ENCODE peak calls at places on chromosomes 3 and 15, in ten cellular contexts. E is RWPE2, K is cardiac fibroblast, X is DND-41, F is mucosa of descending colon, L is endodermal cell, Q is spleen, H is OCI-LY7, Z is GM23248, T is fibroblast of lung. I is an unnamed sample.
A peak's percentile ranks its signal among the peaks of the same experiment; 100 is the strongest.

GRCh38 chr15:27025411-27026051 is 54.5 kb downstream of the GABRG3 start:
- DNase-seq in E (no peak), K (no peak), X (no peak), F (no peak), L (no peak), Q (no peak), H (no peak), Z (no peak), T (no peak), I (no peak)

GRCh38 chr15:33209575-33210519 is 15.3 kb upstream of the FMN1 start:
- DNase-seq in E (no peak), K (no peak), X (no peak), F (no peak), L (no peak), Q (no peak), H (peak; percentile 28), Z (no peak), T (no peak), I (no peak)

GRCh38 chr3:178456942-178457341 is 79.3 kb upstream of the KCNMB2 start:
- DNase-seq in E (no peak), K (no peak), X (no peak), F (no peak), L (no peak), Q (no peak), H (no peak), Z (no peak), T (no peak), I (no peak)

GRCh38 chr3:21979706-21980105 is 228.7 kb upstream of the ZNF385D start:
- DNase-seq in E (no peak), K (peak; percentile 80), X (no peak), F (no peak), L (no peak), Q (no peak), H (no peak), Z (peak; percentile 9), T (peak; percentile 79), I (peak; percentile 12)

GRCh38 chr3:193149998-193150397 is 91.0 kb upstream of the PLAAT1 start:
- DNase-seq in E (no peak), K (no peak), X (no peak), F (no peak), L (no peak), Q (no peak), H (no peak), Z (no peak), T (no peak), I (no peak)

GRCh38 chr15:43934480-43934879 is 107.7 kb downstream of the WDR76 start:
- DNase-seq in E (peak; percentile 29), K (no peak), X (no peak), F (no peak), L (no peak), Q (no peak), H (no peak), Z (peak; percentile 65), T (peak; percentile 34), I (no peak)

GRCh38 chr3:27031476-27031875 is 337.7 kb downstream of the NEK10 start:
- DNase-seq in E (no peak), K (no peak), X (no peak), F (no peak), L (no peak), Q (no peak), H (no peak), Z (no peak), T (no peak), I (no peak)

GRCh38 chr15:88792342-88793282 is 10.6 kb upstream of the ACAN start:
- DNase-seq in E (peak; percentile 52), K (no peak), X (no peak), F (no peak), L (peak; percentile 71), Q (no peak), H (no peak), Z (no peak), T (no peak), I (no peak)

GRCh38 chr3:155308831-155309230 is 15.3 kb upstream of the STRIT1 start:
- DNase-seq in E (no peak), K (peak; percentile 36), X (no peak), F (no peak), L (no peak), Q (no peak), H (no peak), Z (peak; percentile 46), T (peak; percentile 34), I (peak; percentile 78)

GRCh38 chr3:157279237-157279636 is 119.3 kb upstream of the CCNL1 start:
- DNase-seq in E (no peak), K (no peak), X (no peak), F (no peak), L (no peak), Q (no peak), H (no peak), Z (no peak), T (no peak), I (no peak)

GRCh38 chr3:157275832-157276231 is 115.9 kb upstream of the CCNL1 start:
- DNase-seq in E (no peak), K (no peak), X (no peak), F (no peak), L (no peak), Q (no peak), H (no peak), Z (no peak), T (no peak), I (no peak)

GRCh38 chr3:157276801-157277200 is 116.9 kb upstream of the CCNL1 start:
- DNase-seq in E (no peak), K (no peak), X (no peak), F (no peak), L (no peak), Q (no peak), H (no peak), Z (no peak), T (no peak), I (no peak)

GRCh38 chr3:157271283-157271882 is 111.4 kb upstream of the CCNL1 start:
- DNase-seq in E (no peak), K (no peak), X (no peak), F (no peak), L (no peak), Q (no peak), H (no peak), Z (no peak), T (no peak), I (no peak)

GRCh38 chr3:157274644-157275137 is 114.7 kb upstream of the CCNL1 start:
- DNase-seq in E (no peak), K (peak; percentile 76), X (no peak), F (no peak), L (peak; percentile 49), Q (no peak), H (no peak), Z (peak; percentile 44), T (no peak), I (no peak)
- H3K4me3 ChIP-seq in E (no peak overlapping the region), K (no peak overlapping the region), X (no peak overlapping the region), F (no peak overlapping the region), L (no peak overlapping the region), Q (no peak overlapping the region), H (no peak overlapping the region), Z (no peak overlapping the region), T (no peak overlapping the region), I (no peak overlapping the region)

DNA sequence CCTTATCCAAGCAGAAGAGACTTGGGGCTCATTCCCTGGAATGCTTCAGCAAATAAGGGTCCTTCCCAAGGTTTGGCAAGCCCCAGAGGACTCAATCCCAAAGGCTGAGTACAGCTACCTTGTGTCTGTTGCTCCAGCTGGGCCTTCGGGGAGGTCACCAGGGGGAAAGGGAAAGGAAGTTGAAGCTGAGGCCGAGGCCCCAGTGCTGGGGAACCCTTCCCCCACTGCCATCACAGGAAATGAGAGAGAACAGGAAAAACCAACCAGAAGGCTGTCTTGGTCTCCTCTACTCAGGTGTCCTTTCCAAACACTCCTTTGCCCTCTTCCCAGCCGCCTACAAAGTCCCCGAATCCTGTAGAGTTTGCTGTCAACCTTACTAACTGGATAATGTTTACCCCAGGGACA is 5.7 kb downstream of the CSRNP1 start:
- DNase-seq in E (no peak), K (peak; percentile 72), X (peak; percentile 77), F (peak; percentile 51), L (peak; percentile 72), Q (peak; percentile 90), H (peak; percentile 79), Z (peak; percentile 49), T (peak; percentile 48), I (peak; percentile 51)
- H3K4me3 ChIP-seq in E (no peak overlapping the region), K (peak overlapping the region; percentile 18), X (no peak overlapping the region), F (no peak overlapping the region), L (no peak overlapping the region), Q (peak overlapping the region; percentile 10), H (peak overlapping the region; percentile 79), Z (peak overlapping the region; percentile 48), T (no peak overlapping the region), I (no peak overlapping the region)

DNA sequence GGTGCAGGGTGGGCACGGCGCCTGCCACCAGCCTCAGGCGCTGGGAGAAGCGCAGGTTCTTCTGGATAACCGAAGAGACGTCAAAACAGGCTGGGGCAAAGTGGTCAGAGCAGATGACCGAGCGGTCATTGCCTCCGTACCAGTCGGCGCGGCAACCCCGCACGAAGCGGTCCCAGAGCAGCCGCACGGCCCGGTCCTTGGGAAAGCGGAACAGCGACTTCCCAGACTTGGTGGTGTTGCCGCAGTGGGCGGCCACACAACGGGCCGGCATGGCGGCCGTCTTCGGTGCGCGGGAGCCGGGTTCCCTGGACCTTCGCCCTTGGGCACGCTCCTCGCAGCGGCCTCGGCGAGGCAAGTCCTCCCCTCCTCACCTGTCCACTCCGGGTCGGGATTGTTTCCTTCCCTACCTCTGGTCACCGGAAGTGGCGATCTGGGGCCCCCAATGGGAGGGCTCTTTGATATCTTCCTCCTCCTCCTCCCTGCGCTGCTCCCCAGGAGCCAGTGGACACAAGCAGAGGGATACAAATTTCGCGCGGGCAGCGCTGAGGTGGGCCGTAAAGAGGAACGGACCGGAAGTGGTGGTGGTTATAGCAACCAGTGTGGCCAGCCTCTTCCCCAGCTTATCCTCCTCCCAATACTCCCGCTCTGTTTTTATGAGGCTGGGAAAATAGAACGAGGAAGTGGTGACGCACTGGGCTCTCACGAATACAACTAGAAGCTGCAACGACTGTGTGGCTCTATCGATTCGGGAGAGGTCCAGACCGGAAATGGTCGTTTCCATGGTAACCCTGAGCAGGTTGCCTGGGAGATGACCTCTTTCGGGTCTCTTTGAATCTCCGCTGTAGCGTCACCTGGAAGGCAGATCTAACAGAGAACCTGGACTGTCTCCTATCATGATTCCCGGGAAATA is at the start of the genes LRRC49 and THAP10:
- DNase-seq in E (peak; percentile 98), K (peak; percentile 98), X (no peak), F (peak; percentile 84), L (peak; percentile 94), Q (peak; percentile 81), H (peak; percentile 23), Z (peak; percentile 96), T (peak; percentile 95), I (peak; percentile 98)
- H3K4me3 ChIP-seq in E (peak within 1 kb of the TSS; percentile 70), K (peak within 1 kb of the TSS; percentile 83), X (no peak within 1 kb of the TSS), F (peak within 1 kb of the TSS; percentile 33), L (peak within 1 kb of the TSS; percentile 97), Q (peak within 1 kb of the TSS; percentile 71), H (peak within 1 kb of the TSS; percentile 43), Z (peak within 1 kb of the TSS; percentile 92), T (peak within 1 kb of the TSS; percentile 84), I (peak within 1 kb of the TSS; percentile 98)

DNA sequence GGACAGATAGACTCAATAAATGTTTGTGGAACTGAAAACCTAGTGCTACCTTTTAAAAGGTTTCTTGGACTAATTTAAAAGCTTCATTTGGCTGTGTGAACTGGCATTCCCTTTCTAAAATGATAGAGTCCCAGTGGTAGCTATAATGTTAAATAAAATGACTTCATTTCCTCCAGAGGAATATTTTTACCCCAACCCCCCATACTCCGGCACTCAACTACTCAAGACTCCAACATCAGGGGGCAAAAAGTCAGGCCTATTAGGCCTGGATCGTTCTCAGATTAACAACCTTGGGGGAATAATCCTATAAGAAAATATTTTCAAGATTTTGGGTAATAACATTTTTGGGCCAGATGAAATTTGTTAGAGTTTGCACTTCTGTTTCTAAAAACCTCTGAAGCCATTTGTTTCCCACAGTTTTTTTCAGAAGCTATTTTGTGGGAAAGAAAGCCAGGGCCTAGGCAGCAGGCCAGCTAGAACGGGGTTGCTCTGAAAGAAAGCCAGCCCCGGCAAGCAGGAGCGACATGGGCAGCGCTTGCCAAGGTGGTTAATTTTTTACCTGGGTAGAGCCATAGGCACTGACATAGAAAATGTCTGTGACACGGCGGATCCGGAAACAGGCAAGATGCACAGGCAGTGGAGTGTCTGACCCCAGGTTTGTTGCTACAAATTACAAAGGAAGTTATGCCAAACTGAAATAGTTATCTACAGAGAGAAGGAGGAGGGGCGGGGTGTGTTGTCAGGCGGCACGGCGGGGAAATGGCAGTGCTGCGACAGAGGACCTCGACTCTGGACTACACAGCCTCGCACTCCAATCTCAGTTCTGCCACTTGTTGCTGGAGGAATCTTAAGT is 84.6 kb downstream of the MAGI1 start:
- DNase-seq in E (no peak), K (peak; percentile 5), X (no peak), F (peak; percentile 76), L (peak; percentile 54), Q (no peak), H (no peak), Z (no peak), T (peak; percentile 55), I (no peak)
- H3K4me3 ChIP-seq in E (no peak overlapping the region), K (no peak overlapping the region), X (no peak overlapping the region), F (no peak overlapping the region), L (peak overlapping the region; percentile 68), Q (no peak overlapping the region), H (no peak overlapping the region), Z (no peak overlapping the region), T (no peak overlapping the region), I (no peak overlapping the region)